ENCODE peak calls at places on chromosome 10, in ten cellular contexts. M is A549; R is CD8-positive, alpha-beta memory T cell; N is Karpas-422; B is heart right ventricle; W is adipocyte; H is HAP-1; G is skeletal muscle cell; J is choroid plexus epithelial cell; F is fibroblast of pulmonary artery. Z is an unnamed sample.

GRCh38 chr10:70432561-70433263 is 8.8 kb downstream of the NODAL start:
- DNase-seq in M (no peak), R (no peak), N (no peak), B (no peak), W (no peak), H (no peak), G (no peak), J (no peak), F (no peak), Z (no peak)

GRCh38 chr10:62870866-62871265 is 54.7 kb upstream of the EGR2 start:
- DNase-seq in M (no peak), R (no peak), N (no peak), B (no peak), W (no peak), H (no peak), G (no peak), J (no peak), F (no peak), Z (peak; percentile 12)

GRCh38 chr10:116587878-116588590 is 2.7 kb upstream of the PNLIPRP1 start:
- DNase-seq in M (no peak), R (no peak), N (no peak), B (no peak), W (no peak), H (no peak), G (no peak), J (no peak), F (no peak), Z (no peak)

GRCh38 chr10:86210416-86210815 is 156.2 kb downstream of the GRID1 start:
- DNase-seq in M (no peak), R (no peak), N (no peak), B (no peak), W (no peak), H (no peak), G (no peak), J (no peak), F (no peak), Z (no peak)

GRCh38 chr10:102300289-102300843 is 55.0 kb downstream of the GBF1 start:
- DNase-seq in M (no peak), R (no peak), N (no peak), B (no peak), W (peak; percentile 61), H (no peak), G (no peak), J (peak; percentile 81), F (peak; percentile 75), Z (no peak)

GRCh38 chr10:11804336-11804735 is 18.8 kb upstream of the PROSER2 start:
- DNase-seq in M (no peak), R (no peak), N (no peak), B (no peak), W (no peak), H (no peak), G (no peak), J (no peak), F (no peak), Z (no peak)

GRCh38 chr10:69103784-69104183 is 15.9 kb downstream of the SRGN start:
- DNase-seq in M (no peak), R (no peak), N (no peak), B (no peak), W (no peak), H (no peak), G (no peak), J (no peak), F (no peak), Z (no peak)

GRCh38 chr10:113470372-113471240 is 82.2 kb upstream of the HABP2 start:
- DNase-seq in M (no peak), R (no peak), N (no peak), B (no peak), W (no peak), H (no peak), G (no peak), J (no peak), F (no peak), Z (no peak)

GRCh38 chr10:1171586-1171985 is 115.4 kb downstream of the WDR37 start:
- DNase-seq in M (no peak), R (no peak), N (no peak), B (no peak), W (no peak), H (no peak), G (no peak), J (no peak), F (no peak), Z (peak; percentile 38)

GRCh38 chr10:8403711-8404371 is 349.4 kb downstream of the GATA3 start:
- DNase-seq in M (no peak), R (no peak), N (no peak), B (no peak), W (no peak), H (no peak), G (no peak), J (no peak), F (no peak), Z (peak; percentile 19)
- H3K4me3 ChIP-seq in M (no peak overlapping the region), R (peak overlapping the region; percentile 40), N (no peak overlapping the region), B (no peak overlapping the region), W (no peak overlapping the region), H (no peak overlapping the region), G (no peak overlapping the region), J (no peak overlapping the region), F (no peak overlapping the region), Z (no peak overlapping the region)

DNA sequence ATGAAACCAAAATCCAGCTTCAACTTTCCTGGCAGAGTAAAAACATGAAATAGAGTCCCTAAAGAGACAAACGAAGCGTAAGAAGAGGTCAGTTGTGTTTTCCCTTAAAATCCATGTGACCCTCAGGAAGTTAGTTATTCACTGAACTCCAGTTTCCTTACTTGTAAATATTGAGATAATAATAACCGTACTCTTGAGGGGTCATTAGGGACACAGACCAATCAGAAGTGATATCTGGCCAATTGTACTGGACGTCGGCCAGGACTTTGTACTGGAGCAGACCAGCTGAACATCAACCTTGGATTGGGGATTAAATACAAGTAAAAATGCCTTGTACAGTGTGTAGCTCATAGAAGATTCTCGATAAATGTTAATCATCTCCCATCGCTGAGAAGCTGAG is 167.0 kb downstream of the GATA3 start:
- DNase-seq in M (no peak), R (no peak), N (no peak), B (no peak), W (no peak), H (no peak), G (no peak), J (no peak), F (no peak), Z (no peak)
- H3K4me3 ChIP-seq in M (no peak overlapping the region), R (no peak overlapping the region), N (no peak overlapping the region), B (peak overlapping the region; percentile 26), W (no peak overlapping the region), H (no peak overlapping the region), G (no peak overlapping the region), J (no peak overlapping the region), F (no peak overlapping the region), Z (no peak overlapping the region)

GRCh38 chr10:104683567-104683966 is 42.5 kb downstream of the SORCS3 start:
- DNase-seq in M (no peak), R (no peak), N (no peak), B (no peak), W (no peak), H (no peak), G (no peak), J (no peak), F (no peak), Z (no peak)

GRCh38 chr10:104678658-104679057 is 37.6 kb downstream of the SORCS3 start:
- DNase-seq in M (no peak), R (no peak), N (no peak), B (no peak), W (no peak), H (no peak), G (no peak), J (no peak), F (no peak), Z (no peak)

GRCh38 chr10:104681485-104681884 is 40.4 kb downstream of the SORCS3 start:
- DNase-seq in M (no peak), R (no peak), N (no peak), B (no peak), W (no peak), H (no peak), G (no peak), J (no peak), F (no peak), Z (no peak)

GRCh38 chr10:104680467-104681401 is 39.6 kb downstream of the SORCS3 start:
- DNase-seq in M (peak; percentile 24), R (no peak), N (no peak), B (peak; percentile 26), W (no peak), H (no peak), G (no peak), J (no peak), F (no peak), Z (peak; percentile 78)
- H3K4me3 ChIP-seq in M (peak overlapping the region; percentile 38), R (no peak overlapping the region), N (no peak overlapping the region), B (peak overlapping the region; percentile 39), W (peak overlapping the region; percentile 59), H (no peak overlapping the region), G (peak overlapping the region; percentile 17), J (no peak overlapping the region), F (no peak overlapping the region), Z (peak overlapping the region; percentile 45)

DNA sequence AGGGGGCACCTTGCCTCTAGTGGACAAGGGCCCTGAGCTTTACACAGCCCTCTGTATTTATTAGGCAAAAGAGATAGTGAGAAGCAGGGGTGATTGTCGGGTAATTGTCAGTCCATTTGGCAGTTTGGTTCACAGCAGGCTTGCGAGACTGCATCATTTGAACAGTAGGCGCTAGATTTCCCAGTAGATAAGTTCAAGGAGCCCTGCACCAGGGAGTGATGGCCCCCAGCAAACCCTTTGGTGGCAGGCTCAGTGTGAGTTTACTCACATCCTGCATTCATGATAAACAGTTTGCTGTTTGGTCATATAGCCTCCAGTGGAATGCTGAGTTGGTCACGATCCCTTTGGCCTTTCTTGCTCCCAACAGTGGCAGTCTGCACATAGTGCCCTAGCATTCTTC is 59.4 kb downstream of the MARCHF5 start:
- DNase-seq in M (no peak), R (no peak), N (no peak), B (no peak), W (no peak), H (no peak), G (no peak), J (no peak), F (no peak), Z (no peak)
- H3K4me3 ChIP-seq in M (no peak overlapping the region), R (no peak overlapping the region), N (no peak overlapping the region), B (no peak overlapping the region), W (no peak overlapping the region), H (no peak overlapping the region), G (no peak overlapping the region), J (no peak overlapping the region), F (no peak overlapping the region), Z (no peak overlapping the region)

DNA sequence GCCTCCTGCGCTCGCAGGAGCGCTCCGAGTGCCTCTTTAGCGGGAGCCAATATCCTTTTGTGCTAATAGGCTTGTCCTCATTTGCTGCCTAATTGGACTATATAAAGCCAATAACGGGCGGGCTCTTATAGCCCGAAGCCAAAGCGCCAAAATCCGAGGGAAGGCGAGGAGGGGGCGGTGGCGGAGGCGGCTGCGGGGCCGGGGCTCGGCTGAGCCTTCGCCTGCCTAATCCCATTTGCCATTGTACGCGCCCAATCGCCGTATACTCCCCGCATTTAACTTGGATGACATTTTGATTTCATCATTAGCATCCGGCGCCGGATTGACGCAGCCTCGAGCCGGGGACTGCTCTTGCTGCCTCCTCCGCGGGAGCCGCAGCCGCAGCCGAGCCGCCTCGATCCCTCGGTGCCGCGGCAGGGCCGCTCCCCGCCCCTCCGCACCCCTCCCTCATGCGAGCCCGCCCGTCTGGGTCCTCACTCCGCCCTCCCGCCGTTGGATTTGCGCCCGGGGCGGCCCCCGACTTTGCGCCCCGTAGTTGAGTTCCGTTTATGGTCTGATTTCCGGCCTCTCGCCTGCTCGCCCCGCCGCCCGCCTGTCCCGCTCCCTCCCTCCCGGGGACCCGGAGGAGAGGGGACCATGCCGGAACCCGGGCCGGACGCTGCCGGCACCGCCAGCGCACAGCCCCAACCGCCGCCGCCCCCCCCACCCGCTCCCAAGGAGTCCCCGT is at the start of gene HMX3:
- DNase-seq in M (peak; percentile 31), R (peak; percentile 35), N (no peak), B (no peak), W (peak; percentile 54), H (peak; percentile 73), G (no peak), J (no peak), F (peak; percentile 55), Z (peak; percentile 91)
- H3K4me3 ChIP-seq in M (peak within 1 kb of the TSS; percentile 58), R (peak within 1 kb of the TSS; percentile 50), N (no peak within 1 kb of the TSS), B (peak within 1 kb of the TSS; percentile 44), W (peak within 1 kb of the TSS; percentile 69), H (peak within 1 kb of the TSS; percentile 64), G (peak within 1 kb of the TSS; percentile 37), J (no peak within 1 kb of the TSS), F (peak within 1 kb of the TSS; percentile 22), Z (peak within 1 kb of the TSS; percentile 41)

Z was measured in H7.